ENCODE peak calls at places on chromosomes 12 and 14, in six cellular contexts. One of them, this sample, is unnamed.

GRCh38 chr12:120964298-120964697 is 14.0 kb upstream of the HNF1A start:
- DNase-seq in neuronal stem cell: no peak
- DNase-seq in IMR-90: no peak
- DNase-seq in mesendoderm: no peak
- DNase-seq in mesenchymal stem cell: no peak
- DNase-seq in H1: no peak
- DNase-seq in this sample: no peak

GRCh38 chr14:72715215-72715909 is 178.5 kb downstream of the DPF3 start:
- DNase-seq in neuronal stem cell: no peak
- DNase-seq in IMR-90: peak
- DNase-seq in mesendoderm: no peak
- DNase-seq in mesenchymal stem cell: no peak
- DNase-seq in H1: no peak
- DNase-seq in this sample: no peak

GRCh38 chr14:84217066-84217465 is 1312.9 kb upstream of the FLRT2 start:
- DNase-seq in neuronal stem cell: no peak
- DNase-seq in IMR-90: peak
- DNase-seq in mesendoderm: no peak
- DNase-seq in mesenchymal stem cell: no peak
- DNase-seq in H1: no peak
- DNase-seq in this sample: no peak

GRCh38 chr12:59620326-59620725 is 24.5 kb downstream of the SLC16A7 start:
- DNase-seq in neuronal stem cell: no peak
- DNase-seq in IMR-90: no peak
- DNase-seq in mesendoderm: no peak
- DNase-seq in mesenchymal stem cell: no peak
- DNase-seq in H1: no peak
- DNase-seq in this sample: no peak

GRCh38 chr14:74475678-74476077 is 17.4 kb downstream of the NPC2 start:
- DNase-seq in neuronal stem cell: no peak
- DNase-seq in IMR-90: peak
- DNase-seq in mesendoderm: no peak
- DNase-seq in mesenchymal stem cell: no peak
- DNase-seq in H1: no peak
- DNase-seq in this sample: no peak

GRCh38 chr14:61568572-61569011 is 126.7 kb upstream of the HIF1A start:
- DNase-seq in neuronal stem cell: no peak
- DNase-seq in IMR-90: no peak
- DNase-seq in mesendoderm: peak
- DNase-seq in mesenchymal stem cell: no peak
- DNase-seq in H1: peak
- DNase-seq in this sample: peak

GRCh38 chr14:100864960-100865681 is 38.4 kb downstream of the RTL1 start:
- DNase-seq in neuronal stem cell: no peak
- DNase-seq in IMR-90: peak
- DNase-seq in mesendoderm: no peak
- DNase-seq in mesenchymal stem cell: no peak
- DNase-seq in H1: no peak
- DNase-seq in this sample: no peak

GRCh38 chr12:91332305-91332704 is 149.7 kb upstream of the DCN start:
- DNase-seq in neuronal stem cell: no peak
- DNase-seq in IMR-90: peak
- DNase-seq in mesendoderm: no peak
- DNase-seq in mesenchymal stem cell: peak
- DNase-seq in H1: no peak
- DNase-seq in this sample: no peak

GRCh38 chr12:90124914-90125313 is 416.3 kb upstream of the ATP2B1 start:
- DNase-seq in neuronal stem cell: no peak
- DNase-seq in IMR-90: no peak
- DNase-seq in mesendoderm: no peak
- DNase-seq in mesenchymal stem cell: no peak
- DNase-seq in H1: no peak
- DNase-seq in this sample: no peak

GRCh38 chr14:96206461-96206860 is 1.8 kb downstream of the BDKRB2 start:
- DNase-seq in neuronal stem cell: no peak
- DNase-seq in IMR-90: no peak
- DNase-seq in mesendoderm: no peak
- DNase-seq in mesenchymal stem cell: no peak
- DNase-seq in H1: no peak
- DNase-seq in this sample: no peak

GRCh38 chr14:64411001-64411400 is 22.8 kb downstream of the MTHFD1 start:
- DNase-seq in neuronal stem cell: no peak
- DNase-seq in IMR-90: no peak
- DNase-seq in mesendoderm: no peak
- DNase-seq in mesenchymal stem cell: no peak
- DNase-seq in H1: no peak
- DNase-seq in this sample: no peak

GRCh38 chr14:26138764-26139445 is 458.9 kb downstream of the NOVA1 start:
- DNase-seq in neuronal stem cell: peak
- DNase-seq in IMR-90: no peak
- DNase-seq in mesendoderm: no peak
- DNase-seq in mesenchymal stem cell: peak
- DNase-seq in H1: no peak
- DNase-seq in this sample: no peak

GRCh38 chr12:29212682-29213397 is 63.8 kb downstream of the FAR2 start:
- DNase-seq in neuronal stem cell: no peak
- DNase-seq in IMR-90: no peak
- DNase-seq in mesendoderm: no peak
- DNase-seq in mesenchymal stem cell: peak
- DNase-seq in H1: no peak
- DNase-seq in this sample: no peak

GRCh38 chr14:85479771-85480170 is 50.2 kb upstream of the FLRT2 start:
- DNase-seq in neuronal stem cell: no peak
- DNase-seq in IMR-90: no peak
- DNase-seq in mesendoderm: peak
- DNase-seq in mesenchymal stem cell: no peak
- DNase-seq in H1: no peak
- DNase-seq in this sample: no peak

GRCh38 chr12:111274820-111275219 is 94.1 kb downstream of the PHETA1 start:
- DNase-seq in neuronal stem cell: no peak
- DNase-seq in IMR-90: no peak
- DNase-seq in mesendoderm: peak
- DNase-seq in mesenchymal stem cell: no peak
- DNase-seq in H1: no peak
- DNase-seq in this sample: no peak

GRCh38 chr12:96246926-96247566 is 52.9 kb downstream of the ELK3 start:
- DNase-seq in neuronal stem cell: no peak
- DNase-seq in IMR-90: no peak
- DNase-seq in mesendoderm: no peak
- DNase-seq in mesenchymal stem cell: no peak
- DNase-seq in H1: no peak
- DNase-seq in this sample: no peak

GRCh38 chr12:34401659-34402227 is 379.4 kb downstream of the ALG10 start:
- DNase-seq in neuronal stem cell: no peak
- DNase-seq in IMR-90: no peak
- DNase-seq in mesendoderm: no peak
- DNase-seq in mesenchymal stem cell: no peak
- DNase-seq in H1: peak
- DNase-seq in this sample: no peak

GRCh38 chr12:65335021-65335714 is 56.7 kb downstream of the MSRB3 start:
- DNase-seq in neuronal stem cell: no peak
- DNase-seq in IMR-90: peak
- DNase-seq in mesendoderm: peak
- DNase-seq in mesenchymal stem cell: peak
- DNase-seq in H1: no peak
- DNase-seq in this sample: no peak

GRCh38 chr12:123094349-123095073 is 56.4 kb downstream of the PITPNM2 start:
- DNase-seq in neuronal stem cell: no peak
- DNase-seq in IMR-90: peak
- DNase-seq in mesendoderm: no peak
- DNase-seq in mesenchymal stem cell: peak
- DNase-seq in H1: no peak
- DNase-seq in this sample: no peak

GRCh38 chr12:11130999-11131398 is 3.4 kb downstream of the TAS2R30 start:
- DNase-seq in neuronal stem cell: no peak
- DNase-seq in IMR-90: no peak
- DNase-seq in mesendoderm: no peak
- DNase-seq in mesenchymal stem cell: no peak
- DNase-seq in H1: no peak
- DNase-seq in this sample: no peak

GRCh38 chr14:105250008-105250366 is 1.7 kb downstream of the BTBD6 start:
- DNase-seq in neuronal stem cell: no peak
- DNase-seq in IMR-90: no peak
- DNase-seq in mesendoderm: no peak
- DNase-seq in mesenchymal stem cell: no peak
- DNase-seq in H1: no peak
- DNase-seq in this sample: peak

GRCh38 chr12:123924539-123924938 is 48.1 kb downstream of the CCDC92 start:
- DNase-seq in neuronal stem cell: no peak
- DNase-seq in IMR-90: no peak
- DNase-seq in mesendoderm: no peak
- DNase-seq in mesenchymal stem cell: no peak
- DNase-seq in H1: no peak
- DNase-seq in this sample: no peak

GRCh38 chr12:67721216-67721615 is 72.7 kb downstream of the DYRK2 start:
- DNase-seq in neuronal stem cell: no peak
- DNase-seq in IMR-90: no peak
- DNase-seq in mesendoderm: no peak
- DNase-seq in mesenchymal stem cell: peak
- DNase-seq in H1: no peak
- DNase-seq in this sample: no peak

GRCh38 chr14:51472881-51473280 is 178.8 kb upstream of the FRMD6 start:
- DNase-seq in neuronal stem cell: no peak
- DNase-seq in IMR-90: no peak
- DNase-seq in mesendoderm: no peak
- DNase-seq in mesenchymal stem cell: no peak
- DNase-seq in H1: no peak
- DNase-seq in this sample: no peak

GRCh38 chr14:42222924-42223471 is 616.3 kb downstream of the LRFN5 start:
- DNase-seq in neuronal stem cell: no peak
- DNase-seq in IMR-90: peak
- DNase-seq in mesendoderm: no peak
- DNase-seq in mesenchymal stem cell: peak
- DNase-seq in H1: no peak
- DNase-seq in this sample: no peak

GRCh38 chr12:85975716-85976115 is 101.6 kb downstream of the NTS start:
- DNase-seq in neuronal stem cell: no peak
- DNase-seq in IMR-90: no peak
- DNase-seq in mesendoderm: no peak
- DNase-seq in mesenchymal stem cell: no peak
- DNase-seq in H1: no peak
- DNase-seq in this sample: no peak

GRCh38 chr12:27521066-27521465 is 2.9 kb upstream of the PPFIBP1 start:
- DNase-seq in neuronal stem cell: no peak
- DNase-seq in IMR-90: peak
- DNase-seq in mesendoderm: peak
- DNase-seq in mesenchymal stem cell: no peak
- DNase-seq in H1: no peak
- DNase-seq in this sample: peak

GRCh38 chr12:71371132-71371531 is 68.5 kb upstream of the LGR5 start:
- DNase-seq in neuronal stem cell: no peak
- DNase-seq in IMR-90: no peak
- DNase-seq in mesendoderm: peak
- DNase-seq in mesenchymal stem cell: no peak
- DNase-seq in H1: no peak
- DNase-seq in this sample: no peak

GRCh38 chr14:55102141-55102547 is 26.9 kb upstream of the LGALS3 start:
- DNase-seq in neuronal stem cell: no peak
- DNase-seq in IMR-90: peak
- DNase-seq in mesendoderm: peak
- DNase-seq in mesenchymal stem cell: peak
- DNase-seq in H1: no peak
- DNase-seq in this sample: peak

GRCh38 chr12:127260959-127261358 is 1006.0 kb upstream of the TMEM132C start:
- DNase-seq in neuronal stem cell: no peak
- DNase-seq in IMR-90: peak
- DNase-seq in mesendoderm: no peak
- DNase-seq in mesenchymal stem cell: no peak
- DNase-seq in H1: no peak
- DNase-seq in this sample: no peak

GRCh38 chr12:108895220-108895802 is 15.4 kb downstream of the DAO start:
- DNase-seq in neuronal stem cell: no peak
- DNase-seq in IMR-90: no peak
- DNase-seq in mesendoderm: no peak
- DNase-seq in mesenchymal stem cell: no peak
- DNase-seq in H1: no peak
- DNase-seq in this sample: no peak

GRCh38 chr12:8033153-8034044 is 883 bp downstream of the FOXJ2 start:
- DNase-seq in neuronal stem cell: peak
- DNase-seq in IMR-90: peak
- DNase-seq in mesendoderm: peak
- DNase-seq in mesenchymal stem cell: peak
- DNase-seq in H1: no peak
- DNase-seq in this sample: peak

GRCh38 chr12:122793685-122794106 is 19.3 kb downstream of the CCDC62 start:
- DNase-seq in neuronal stem cell: peak
- DNase-seq in IMR-90: peak
- DNase-seq in mesendoderm: peak
- DNase-seq in mesenchymal stem cell: peak
- DNase-seq in H1: no peak
- DNase-seq in this sample: no peak

GRCh38 chr12:130225347-130225746 is 63.1 kb downstream of the FZD10 start:
- DNase-seq in neuronal stem cell: no peak
- DNase-seq in IMR-90: no peak
- DNase-seq in mesendoderm: no peak
- DNase-seq in mesenchymal stem cell: no peak
- DNase-seq in H1: no peak
- DNase-seq in this sample: no peak
- H3K23ac ChIP-seq in neuronal stem cell: no peak
- H3K23ac ChIP-seq in IMR-90: no peak
- H3K23ac ChIP-seq in mesendoderm: no peak
- H3K23ac ChIP-seq in mesenchymal stem cell: no peak
- H3K23ac ChIP-seq in H1: no peak
- H3K23ac ChIP-seq in this sample: no peak

DNA sequence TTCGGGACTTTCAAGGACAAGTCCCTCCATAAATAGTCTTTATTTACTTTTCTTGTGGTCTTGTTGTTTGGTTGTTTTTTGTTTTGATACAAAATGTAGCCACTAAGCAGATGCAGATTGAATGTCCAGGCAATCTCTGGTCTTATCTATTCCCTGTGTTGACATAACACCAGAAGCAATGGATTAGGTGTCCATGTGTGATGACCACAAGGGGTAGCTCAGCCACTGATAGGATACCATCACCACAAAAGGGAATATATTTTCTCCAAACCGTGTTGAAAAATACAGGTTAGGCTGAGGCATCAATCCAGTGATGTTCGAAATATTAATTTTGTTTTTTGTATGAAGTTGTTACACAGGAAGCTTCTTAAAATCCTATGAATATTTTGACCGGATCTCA is 196.3 kb downstream of the EPS8 start:
- DNase-seq in neuronal stem cell: no peak
- DNase-seq in IMR-90: no peak
- DNase-seq in mesendoderm: peak
- DNase-seq in mesenchymal stem cell: no peak
- DNase-seq in H1: no peak
- DNase-seq in this sample: no peak
- H2BK15ac ChIP-seq in neuronal stem cell: no peak
- H2BK15ac ChIP-seq in IMR-90: peak
- H2BK15ac ChIP-seq in mesendoderm: no peak
- H2BK15ac ChIP-seq in mesenchymal stem cell: no peak
- H2BK15ac ChIP-seq in H1: no peak
- H2BK15ac ChIP-seq in this sample: no peak

GRCh38 chr12:43104524-43104923 is 447.5 kb downstream of the ADAMTS20 start:
- DNase-seq in neuronal stem cell: no peak
- DNase-seq in IMR-90: peak
- DNase-seq in mesendoderm: no peak
- DNase-seq in mesenchymal stem cell: no peak
- DNase-seq in H1: no peak
- DNase-seq in this sample: no peak
- H3K23ac ChIP-seq in neuronal stem cell: no peak
- H3K23ac ChIP-seq in IMR-90: no peak
- H3K23ac ChIP-seq in mesendoderm: no peak
- H3K23ac ChIP-seq in mesenchymal stem cell: no peak
- H3K23ac ChIP-seq in H1: no peak
- H3K23ac ChIP-seq in this sample: no peak

GRCh38 chr12:125311050-125311449 is 245.8 kb downstream of the AACS start:
- DNase-seq in neuronal stem cell: no peak
- DNase-seq in IMR-90: no peak
- DNase-seq in mesendoderm: no peak
- DNase-seq in mesenchymal stem cell: no peak
- DNase-seq in H1: no peak
- DNase-seq in this sample: no peak
- H2BK15ac ChIP-seq in neuronal stem cell: no peak
- H2BK15ac ChIP-seq in IMR-90: no peak
- H2BK15ac ChIP-seq in mesendoderm: no peak
- H2BK15ac ChIP-seq in mesenchymal stem cell: no peak
- H2BK15ac ChIP-seq in H1: no peak
- H2BK15ac ChIP-seq in this sample: no peak